ENCODE peak calls at places on chromosomes 2 and 18, in five cellular contexts. T is uterus, N is lower leg skin, I is endothelial cell of umbilical vein, Q is GM12892. Z is an unnamed sample.

GRCh38 chr18:80104364-80104779 is 4.7 kb upstream of the ADNP2 start:
- DNase-seq in I (no peak), T (no peak), N (no peak), Q (no peak), Z (no peak)

GRCh38 chr2:127737892-127738291 is 36.6 kb downstream of the SFT2D3 start:
- DNase-seq in T (no peak), I (no peak), N (no peak), Q (no peak), Z (no peak)

GRCh38 chr2:148640767-148641166 is 3.8 kb upstream of the EPC2 start:
- DNase-seq in I (no peak), Q (no peak), N (no peak), T (no peak), Z (no peak)

GRCh38 chr18:59458575-59458974 is 99.5 kb upstream of the LMAN1 start:
- DNase-seq in N (no peak), Q (no peak), I (no peak), T (no peak), Z (no peak)

GRCh38 chr2:207847807-207848544 is 78.3 kb upstream of the FZD5 start:
- DNase-seq in Q (no peak), T (no peak), I (peak), N (no peak), Z (no peak)

GRCh38 chr2:128605931-128606330 is 287.3 kb upstream of the HS6ST1 start:
- DNase-seq in N (no peak), T (no peak), Q (no peak), I (no peak), Z (no peak)

GRCh38 chr2:25885933-25886332 is 7.6 kb upstream of the ASXL2 start:
- DNase-seq in I (peak), Q (no peak), N (no peak), T (no peak), Z (no peak)

GRCh38 chr2:159863761-159864160 is 65.8 kb upstream of the CD302 start:
- DNase-seq in Q (no peak), T (no peak), I (no peak), N (no peak), Z (no peak)

GRCh38 chr2:36482576-36483214 is 115.3 kb downstream of the FEZ2 start:
- DNase-seq in N (no peak), I (no peak), Q (no peak), T (no peak), Z (no peak)

GRCh38 chr2:111659361-111660281 is 224.4 kb downstream of the ANAPC1 start:
- DNase-seq in Q (no peak), N (peak), T (peak), I (peak), Z (peak)

GRCh38 chr2:213958086-213958485 is 452.8 kb upstream of the VWC2L start:
- DNase-seq in Q (no peak), N (no peak), T (no peak), I (no peak), Z (no peak)

GRCh38 chr2:122135353-122135947 is 380.0 kb downstream of the TSN start:
- DNase-seq in I (no peak), Q (no peak), N (no peak), T (no peak), Z (no peak)

GRCh38 chr2:109067829-109068152 is 61.2 kb upstream of the SH3RF3 start:
- DNase-seq in I (no peak), N (no peak), T (no peak), Q (no peak), Z (no peak)

GRCh38 chr18:10926565-10927194 is 222.7 kb downstream of the PIEZO2 start:
- DNase-seq in T (no peak), I (peak), N (no peak), Q (no peak), Z (no peak)

GRCh38 chr2:72718906-72719305 is 106.9 kb downstream of the EXOC6B start:
- DNase-seq in I (peak), Q (no peak), N (no peak), T (no peak), Z (no peak)

GRCh38 chr2:160221391-160222276 is 21.6 kb upstream of the ITGB6 start:
- DNase-seq in N (no peak), Q (no peak), T (peak), I (peak), Z (no peak)

GRCh38 chr2:16522031-16522818 is 143.4 kb downstream of the CYRIA start:
- DNase-seq in I (no peak), Q (no peak), N (no peak), T (no peak), Z (no peak)

GRCh38 chr2:207283356-207283755 is 117.6 kb upstream of the KLF7 start:
- DNase-seq in T (no peak), I (peak), N (peak), Q (no peak), Z (no peak)

GRCh38 chr2:62216616-62217015 is 20.7 kb downstream of the B3GNT2 start:
- DNase-seq in I (peak), T (peak), N (peak), Q (no peak), Z (no peak)

GRCh38 chr2:55460562-55460961 is 40.9 kb upstream of the CCDC88A start:
- DNase-seq in Q (no peak), T (no peak), N (no peak), I (no peak), Z (no peak)

GRCh38 chr2:187379869-187380268 is 68.2 kb downstream of the CALCRL start:
- DNase-seq in Q (no peak), I (no peak), T (no peak), N (no peak), Z (no peak)

GRCh38 chr2:128502638-128503246 is 184.1 kb upstream of the HS6ST1 start:
- DNase-seq in I (no peak), T (no peak), N (no peak), Q (no peak), Z (no peak)

GRCh38 chr2:78351208-78351607 is 674.3 kb upstream of the REG3G start:
- DNase-seq in T (no peak), N (no peak), Q (no peak), I (peak), Z (no peak)

GRCh38 chr2:121809607-121810006 is 54.2 kb downstream of the TSN start:
- DNase-seq in I (no peak), Q (no peak), T (no peak), N (no peak), Z (no peak)

GRCh38 chr2:67842375-67842959 is 220.3 kb downstream of the C1D start:
- DNase-seq in Q (no peak), T (no peak), N (no peak), I (peak), Z (no peak)

GRCh38 chr2:14909795-14910194 is 277.3 kb downstream of the LRATD1 start:
- DNase-seq in T (no peak), Q (no peak), I (no peak), N (no peak), Z (no peak)

DNA sequence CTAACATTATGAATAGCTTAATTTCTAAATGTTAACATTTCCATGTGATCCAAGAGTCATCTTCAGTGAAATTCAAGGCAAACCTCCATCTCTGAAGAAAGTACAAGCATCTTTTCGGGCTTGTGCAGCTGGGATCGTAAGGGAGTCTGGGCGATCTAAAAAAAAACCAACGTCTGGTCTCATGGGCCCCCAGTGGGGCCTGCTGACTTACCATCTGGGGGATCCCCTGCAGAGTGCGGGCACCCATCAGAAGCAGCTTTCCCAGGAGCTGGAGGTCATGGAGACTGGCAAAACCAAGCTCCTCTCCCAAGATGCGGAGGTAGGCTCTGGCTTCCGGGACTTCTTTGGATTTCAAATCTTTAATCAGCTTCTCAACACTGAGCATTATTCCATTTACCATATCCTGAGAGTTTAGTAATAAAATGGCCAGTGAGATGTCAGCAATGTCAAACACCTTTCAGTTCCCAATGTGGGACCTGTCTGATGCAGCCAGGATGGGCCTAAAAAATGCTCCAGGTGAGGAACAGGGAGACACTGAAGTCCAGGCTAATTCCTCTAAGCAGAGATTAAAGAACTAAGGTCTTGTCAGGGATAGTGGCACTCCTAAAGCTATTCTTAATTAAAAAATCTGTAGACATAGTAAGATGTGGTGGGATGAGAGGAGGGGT is 19.0 kb downstream of the APOB start:
- DNase-seq in I (no peak), Q (no peak), T (no peak), N (no peak), Z (no peak)
- TF ChIP-seq POLR2A in I (no peak), Q (no peak), T (no peak), N (no peak), Z (no peak)

DNA sequence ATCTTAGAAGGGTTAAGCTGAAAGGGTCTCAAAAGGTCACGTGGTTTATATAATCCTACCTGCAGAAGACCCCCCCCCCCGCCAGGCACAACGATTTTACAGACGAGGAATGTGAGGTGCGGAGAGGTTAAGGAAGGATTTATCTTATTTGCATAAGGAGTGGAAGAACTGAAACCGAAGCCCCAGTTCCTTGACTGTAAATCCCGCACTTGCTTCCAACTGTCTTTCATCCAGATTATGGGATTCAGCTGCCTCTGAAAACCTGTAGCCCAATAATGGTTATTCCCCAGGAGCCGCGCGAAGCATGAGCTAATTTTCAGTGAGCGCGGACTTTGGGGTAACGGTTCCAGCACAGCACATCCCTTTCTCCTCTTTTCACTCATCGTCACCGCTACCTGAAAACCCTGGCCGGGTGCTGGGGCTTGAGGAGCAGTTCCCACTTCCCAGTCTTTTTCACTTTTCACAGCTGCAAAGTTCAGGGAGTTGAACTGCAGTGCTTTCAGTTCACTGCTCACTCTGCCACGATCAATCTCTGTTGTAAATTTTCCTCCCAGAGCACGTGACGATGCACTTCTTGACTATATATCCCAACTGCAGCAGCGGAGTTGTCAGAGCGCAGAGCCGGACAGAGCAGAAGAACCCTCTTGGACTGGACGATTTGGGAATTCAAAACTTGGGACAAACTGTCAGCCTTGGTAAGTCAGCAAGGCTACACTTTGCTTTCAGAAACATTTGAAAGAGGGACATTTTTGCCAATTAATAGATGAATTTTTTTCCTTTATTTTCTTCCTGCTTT is at the start of gene KCNE4:
- DNase-seq in I (no peak), N (no peak), Q (no peak), T (peak), Z (no peak)
- TF ChIP-seq POLR2A in I (no peak), N (no peak), Q (no peak), T (peak), Z (no peak)

DNA sequence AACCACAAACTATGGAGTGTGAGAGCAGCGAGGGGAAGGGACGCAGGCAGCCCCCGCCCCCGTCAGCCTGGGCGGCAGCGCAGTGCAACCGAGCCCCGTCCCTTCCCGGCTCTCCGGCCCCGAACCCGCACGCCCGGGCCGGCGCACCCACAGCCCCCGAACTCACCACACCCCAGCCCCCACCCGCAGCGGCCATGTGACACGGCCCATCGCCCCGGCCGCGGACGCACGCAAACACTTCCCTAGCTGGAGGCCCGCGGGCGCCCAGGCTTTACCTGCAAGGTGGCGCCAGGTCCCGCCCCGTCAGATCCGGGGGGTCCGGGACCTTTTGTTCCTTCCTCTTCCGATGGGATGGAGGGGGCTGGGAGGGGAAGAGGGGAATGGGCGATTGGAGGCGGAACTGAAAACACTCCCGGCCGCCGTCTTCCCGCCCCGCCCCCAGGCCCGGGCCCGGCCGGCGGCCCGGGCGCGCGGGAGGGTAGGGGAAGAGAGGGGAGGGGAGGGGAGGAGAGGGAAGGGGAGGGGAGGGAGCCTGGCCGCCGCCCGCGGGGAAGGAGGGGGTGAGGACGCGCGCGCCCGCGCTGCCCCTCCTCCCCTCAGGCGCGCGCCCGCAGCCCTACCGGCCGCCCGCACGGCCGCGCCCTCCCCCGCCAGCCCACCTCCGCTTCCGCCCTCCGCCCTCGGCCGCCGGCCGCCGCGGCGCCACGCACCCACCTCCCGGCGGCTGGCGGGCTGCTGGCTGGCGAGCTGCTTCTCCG is at the start of gene SMAD2:
- DNase-seq in T (peak), I (peak), Q (peak), N (peak), Z (peak)
- TF ChIP-seq POLR2A in T (no peak), I (no peak), Q (no peak), N (no peak), Z (no peak)

DNA sequence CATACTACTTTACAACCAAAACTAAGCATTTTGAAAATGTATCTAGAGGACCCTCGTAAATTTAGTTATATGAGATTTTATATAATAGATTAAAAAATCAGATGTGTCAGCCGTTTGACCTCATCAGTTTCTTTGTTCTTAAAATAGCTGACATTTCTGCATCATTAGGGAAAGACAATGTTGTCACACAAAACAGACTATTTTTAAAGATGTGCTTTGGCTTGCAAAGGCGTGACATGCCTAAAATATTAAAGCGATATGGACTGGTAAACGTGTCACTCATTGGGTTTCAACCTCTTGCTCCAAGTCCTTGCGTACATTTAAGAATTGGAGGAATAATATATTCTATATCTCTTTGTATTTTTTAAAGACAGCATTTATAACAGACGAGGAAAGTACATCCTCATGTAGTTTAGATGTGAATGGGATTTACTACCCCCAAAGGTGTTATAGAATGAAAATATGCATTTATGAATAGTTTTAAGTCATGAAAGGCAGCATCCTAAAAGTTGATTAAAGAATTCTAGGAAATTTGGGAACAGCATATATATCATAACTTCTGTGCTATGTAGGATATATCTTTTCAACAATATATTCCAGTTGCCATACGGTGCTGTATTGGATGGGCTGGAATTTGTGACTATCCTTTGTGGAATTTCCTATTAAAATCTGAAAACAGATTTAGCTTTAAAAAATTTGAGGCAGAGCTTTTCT is 3.8 kb downstream of the MYL12A start:
- DNase-seq in N (no peak), Q (no peak), I (peak), T (no peak), Z (no peak)
- TF ChIP-seq POLR2A in N (no peak), Q (peak), I (no peak), T (no peak), Z (no peak)

Z was measured in esophagus squamous epithelium.